ENCODE peak calls at places on chromosomes 6 and 20, in four cellular contexts. H is HepG2, K is stomach, E is tibial nerve. J is an unnamed sample. For H3K9me3, the result is how much of the 10 kb centered on the place peaks cover.

GRCh38 chr6:41288025-41288777 is 1.7 kb upstream of the TREM1 start:
- DNase-seq in H (peak), K (no peak), E (no peak), J (no peak)

GRCh38 chr20:34112600-34113061 is 588 bp upstream of the EIF2S2 start:
- DNase-seq in H (peak), E (peak), K (peak), J (peak)

GRCh38 chr6:123564363-123564762 is 72.4 kb downstream of the TRDN start:
- DNase-seq in H (no peak), E (no peak), K (no peak), J (no peak)

GRCh38 chr20:58042626-58043025 is 185.8 kb downstream of the ANKRD60 start:
- DNase-seq in H (no peak), K (no peak), E (no peak), J (no peak)

GRCh38 chr6:96015321-96015790 is 418 bp upstream of the FUT9 start:
- DNase-seq in K (peak), H (no peak), E (no peak), J (no peak)

GRCh38 chr6:46484081-46484820 is 7.0 kb downstream of the RCAN2 start:
- DNase-seq in E (no peak), H (no peak), K (no peak), J (no peak)

GRCh38 chr6:56891754-56892153 is 63.2 kb upstream of the BEND6 start:
- DNase-seq in H (no peak), E (no peak), K (no peak), J (no peak)

GRCh38 chr20:50691585-50692552 is 527 bp upstream of the RIPOR3 start:
- DNase-seq in K (no peak), E (peak), H (no peak), J (no peak)

GRCh38 chr6:6878921-6879585 is 228.7 kb upstream of the RREB1 start:
- DNase-seq in H (no peak), E (no peak), K (no peak), J (no peak)

GRCh38 chr6:163460307-163460782 is 45.8 kb downstream of the QKI start:
- DNase-seq in H (no peak), E (no peak), K (no peak), J (no peak)

GRCh38 chr6:132483779-132484679 is 28.9 kb downstream of the STX7 start:
- DNase-seq in K (no peak), H (peak), E (peak), J (peak)

GRCh38 chr20:7883309-7883708 is 56.9 kb downstream of the HAO1 start:
- DNase-seq in K (no peak), E (no peak), H (no peak), J (no peak)

GRCh38 chr20:40860487-40860902 is 168.1 kb upstream of the TOP1 start:
- DNase-seq in E (no peak), H (no peak), K (no peak), J (no peak)

GRCh38 chr20:48444249-48444648 is 383.6 kb downstream of the PREX1 start:
- DNase-seq in H (no peak), E (no peak), K (no peak), J (no peak)

GRCh38 chr6:10720229-10720959 is 2.5 kb upstream of the TMEM14C start:
- DNase-seq in H (peak), K (peak), E (no peak), J (peak)

GRCh38 chr20:12411246-12411940 is 493.7 kb downstream of the BTBD3 start:
- DNase-seq in E (no peak), H (no peak), K (no peak), J (no peak)

GRCh38 chr6:168400044-168400443 is 40.9 kb upstream of the SMOC2 start:
- DNase-seq in H (no peak), E (peak), K (no peak), J (peak)

GRCh38 chr20:49907405-49908257 is 7.7 kb downstream of the SPATA2 start:
- DNase-seq in E (no peak), H (no peak), K (no peak), J (no peak)

GRCh38 chr6:81853975-81854374 is 101.5 kb upstream of the TENT5A start:
- DNase-seq in K (no peak), H (peak), E (no peak), J (no peak)

GRCh38 chr6:158060447-158061360 is 79.0 kb downstream of the SYNJ2 start:
- DNase-seq in K (peak), H (no peak), E (peak), J (peak)

GRCh38 chr6:5995705-5996686 is 10.7 kb downstream of the NRN1 start:
- DNase-seq in K (no peak), H (peak), E (peak), J (no peak)

GRCh38 chr20:39116020-39116419 is 153.9 kb downstream of the DHX35 start:
- DNase-seq in K (no peak), E (no peak), H (no peak), J (no peak)

GRCh38 chr6:63572733-63573139 is 456 bp downstream of the LOC128125822 start:
- DNase-seq in K (no peak), E (no peak), H (no peak), J (no peak)

GRCh38 chr6:148593130-148593812 is 153.6 kb upstream of the UST start:
- DNase-seq in E (no peak), H (no peak), K (no peak), J (no peak)

GRCh38 chr6:13859871-13860555 is 45.7 kb upstream of the MCUR1 start:
- DNase-seq in K (no peak), E (no peak), H (no peak), J (no peak)

GRCh38 chr20:50645253-50646068 is 45.9 kb downstream of the RIPOR3 start:
- DNase-seq in E (peak), H (peak), K (peak), J (peak)

GRCh38 chr20:4519530-4519929 is 202.2 kb upstream of the PRND start:
- DNase-seq in H (no peak), E (no peak), K (no peak), J (no peak)

GRCh38 chr20:62511915-62512610 is 36.3 kb upstream of the GATA5 start:
- DNase-seq in E (no peak), K (no peak), H (no peak), J (no peak)

GRCh38 chr20:39571171-39571570 is 609.0 kb downstream of the DHX35 start:
- DNase-seq in H (no peak), K (no peak), E (no peak), J (no peak)

GRCh38 chr20:48354320-48355263 is 473.2 kb downstream of the PREX1 start:
- DNase-seq in E (no peak), H (no peak), K (no peak), J (no peak)

GRCh38 chr6:147040521-147040920 is 163.7 kb upstream of the STXBP5 start:
- DNase-seq in H (no peak), E (no peak), K (no peak), J (no peak)

GRCh38 chr6:147048930-147049329 is 155.3 kb upstream of the STXBP5 start:
- DNase-seq in E (no peak), K (no peak), H (no peak), J (no peak)

GRCh38 chr6:147046131-147046530 is 158.1 kb upstream of the STXBP5 start:
- DNase-seq in E (no peak), H (no peak), K (no peak), J (no peak)

GRCh38 chr6:147040041-147040440 is 164.2 kb upstream of the STXBP5 start:
- DNase-seq in E (no peak), K (no peak), H (no peak), J (no peak)

DNA sequence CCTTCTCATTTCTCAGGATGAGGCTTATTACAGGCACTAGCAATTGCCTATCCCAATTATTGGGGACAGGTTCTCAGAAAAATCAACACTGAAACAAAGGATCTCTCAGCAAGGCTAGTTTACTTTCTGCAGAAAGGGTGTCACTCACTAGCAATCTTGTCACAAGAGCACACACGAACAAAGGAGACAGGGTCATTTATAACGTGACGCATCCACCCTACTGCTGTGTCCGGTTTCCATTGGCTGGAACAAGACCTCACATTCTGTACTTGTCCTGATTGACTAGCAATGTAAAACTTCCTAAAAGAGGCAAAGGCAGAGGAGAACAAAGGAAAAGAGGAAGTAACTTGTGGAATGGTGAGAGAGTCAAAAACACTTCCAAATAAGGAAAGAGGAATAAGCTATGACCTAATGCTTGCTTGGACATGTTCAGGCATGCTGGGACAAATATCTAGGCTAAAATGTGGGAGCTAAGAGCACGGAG is 160.2 kb upstream of the STXBP5 start:
- DNase-seq in K (no peak), E (no peak), H (no peak), J (no peak)
- TF ChIP-seq EP300 in K (no peak), E (no peak), H (no peak), J (no peak)

DNA sequence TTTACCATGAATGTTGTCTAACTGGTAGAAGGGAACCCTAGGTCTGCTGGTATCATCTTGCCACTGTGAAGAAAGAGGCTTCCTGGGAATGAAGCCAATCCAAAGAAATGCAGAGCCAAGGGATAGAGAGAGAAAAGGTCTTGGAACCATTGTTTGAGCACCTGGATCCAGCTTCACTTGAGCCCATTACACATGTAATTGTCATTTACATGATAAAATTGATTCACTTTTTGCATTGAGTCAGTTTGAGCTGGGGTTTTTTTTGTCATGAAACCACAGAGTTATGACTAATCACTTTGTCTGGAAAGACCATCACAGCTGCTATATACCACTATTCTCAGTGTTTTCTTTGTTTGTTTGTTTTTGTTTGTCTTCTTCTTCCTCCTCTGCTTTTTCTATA is 112.3 kb downstream of the CBLN4 start:
- DNase-seq in E (no peak), H (no peak), K (no peak), J (no peak)
- H3K9me3 ChIP-seq in E (under half), H (half or more), K (under half), J (under half)

GRCh38 chr6:75243333-75244062 is at the start of gene COX7A2:
- DNase-seq in H (peak), K (peak), E (peak), J (peak)
- TF ChIP-seq EP300 in H (no peak), K (no peak), E (peak), J (no peak)

GRCh38 chr20:63963784-63964301 is 5.9 kb downstream of the ZNF512B start:
- DNase-seq in H (no peak), E (no peak), K (no peak), J (peak)
- H3K9me3 ChIP-seq in H (under half), E (under half), K (under half), J (under half)

GRCh38 chr6:12228447-12229146 is 61.6 kb upstream of the EDN1 start:
- DNase-seq in K (no peak), E (no peak), H (peak), J (no peak)
- TF ChIP-seq EP300 in K (no peak), E (no peak), H (no peak), J (no peak)

J was measured in ovary.